ENCODE peak calls at places on chromosomes 1 and 21, in nine cellular contexts. S, W, V, I, A, L, M, O and Q are unnamed samples.

GRCh38 chr1:33176887-33177286 is 5.0 kb downstream of the TRIM62 start:
- DNase-seq in S (no peak), W (no peak), V (no peak), I (no peak), A (no peak), L (no peak), M (no peak), O (no peak), Q (no peak)

GRCh38 chr1:233654667-233655432 is 40.9 kb downstream of the KCNK1 start:
- DNase-seq in S (no peak), W (no peak), V (no peak), I (no peak), A (no peak), L (no peak), M (no peak), O (no peak), Q (peak; percentile 22)

GRCh38 chr1:186442651-186443114 is 18.2 kb downstream of the PDC start:
- DNase-seq in S (no peak), W (no peak), V (peak; percentile 18), I (no peak), A (no peak), L (no peak), M (no peak), O (peak; percentile 6), Q (peak; percentile 13)

GRCh38 chr21:37463083-37463780 is 96.7 kb downstream of the DYRK1A start:
- DNase-seq in S (no peak), W (peak; percentile 46), V (peak; percentile 80), I (peak; percentile 48), A (no peak), L (peak; percentile 7), M (no peak), O (peak; percentile 67), Q (peak; percentile 69)

GRCh38 chr1:9186082-9186859 is 48.3 kb upstream of the H6PD start:
- DNase-seq in S (no peak), W (no peak), V (peak; percentile 87), I (no peak), A (no peak), L (no peak), M (no peak), O (peak; percentile 57), Q (no peak)

GRCh38 chr1:24417681-24418080 is 2.1 kb downstream of the NIPAL3 start:
- DNase-seq in S (peak; percentile 57), W (no peak), V (peak; percentile 65), I (no peak), A (no peak), L (no peak), M (no peak), O (no peak), Q (peak; percentile 68)

GRCh38 chr1:169694304-169694703 is 17.1 kb downstream of the SELL start:
- DNase-seq in S (no peak), W (no peak), V (no peak), I (no peak), A (no peak), L (peak; percentile 61), M (peak; percentile 21), O (no peak), Q (peak; percentile 50)

GRCh38 chr1:157968951-157969350 is 24.5 kb upstream of the KIRREL1 start:
- DNase-seq in S (no peak), W (no peak), V (peak; percentile 95), I (no peak), A (no peak), L (no peak), M (no peak), O (peak; percentile 99), Q (peak; percentile 86)

GRCh38 chr1:188070848-188071247 is 1242.1 kb downstream of the PLA2G4A start:
- DNase-seq in S (no peak), W (no peak), V (no peak), I (no peak), A (no peak), L (no peak), M (no peak), O (no peak), Q (no peak)

GRCh38 chr1:231171623-231172197 is 9.9 kb downstream of the TRIM67 start:
- DNase-seq in S (peak; percentile 45), W (no peak), V (no peak), I (no peak), A (no peak), L (no peak), M (no peak), O (peak; percentile 8), Q (no peak)

GRCh38 chr1:224923726-224924125 is 5.7 kb upstream of the DNAH14 start:
- DNase-seq in S (no peak), W (peak; percentile 37), V (no peak), I (no peak), A (no peak), L (no peak), M (no peak), O (no peak), Q (no peak)

GRCh38 chr1:1666526-1666925 is 7.7 kb upstream of the CDK11B start:
- DNase-seq in S (no peak), W (no peak), V (no peak), I (no peak), A (no peak), L (no peak), M (no peak), O (no peak), Q (no peak)

GRCh38 chr1:223227031-223227430 is 84.0 kb upstream of the TLR5 start:
- DNase-seq in S (no peak), W (no peak), V (no peak), I (no peak), A (no peak), L (no peak), M (no peak), O (no peak), Q (no peak)

GRCh38 chr1:33147997-33148314 is 33.9 kb downstream of the TRIM62 start:
- DNase-seq in S (no peak), W (no peak), V (peak; percentile 59), I (no peak), A (no peak), L (no peak), M (no peak), O (peak; percentile 63), Q (peak; percentile 28)

GRCh38 chr1:45340816-45341215 is 576 bp upstream of the MUTYH start:
- DNase-seq in S (no peak), W (no peak), V (no peak), I (no peak), A (no peak), L (no peak), M (no peak), O (no peak), Q (peak; percentile 11)

GRCh38 chr21:21860888-21861287 is 862.7 kb downstream of the NCAM2 start:
- DNase-seq in S (no peak), W (no peak), V (peak; percentile 40), I (no peak), A (no peak), L (peak; percentile 3), M (no peak), O (peak; percentile 34), Q (no peak)

GRCh38 chr1:209413062-209413461 is 170.5 kb upstream of the CAMK1G start:
- DNase-seq in S (no peak), W (no peak), V (no peak), I (no peak), A (no peak), L (no peak), M (no peak), O (no peak), Q (no peak)

GRCh38 chr1:115299266-115299665 is 38.8 kb downstream of the NGF start:
- DNase-seq in S (no peak), W (no peak), V (no peak), I (no peak), A (no peak), L (no peak), M (no peak), O (no peak), Q (peak; percentile 68)

GRCh38 chr1:154861607-154862094 is 8.4 kb downstream of the KCNN3 start:
- DNase-seq in S (no peak), W (no peak), V (peak; percentile 71), I (no peak), A (no peak), L (no peak), M (no peak), O (peak; percentile 31), Q (no peak)

GRCh38 chr1:21334214-21335087 is 44.2 kb upstream of the ECE1 start:
- DNase-seq in S (peak; percentile 84), W (peak; percentile 78), V (peak; percentile 86), I (no peak), A (peak; percentile 60), L (peak; percentile 84), M (peak; percentile 70), O (peak; percentile 91), Q (peak; percentile 93)

GRCh38 chr1:210332719-210333398 is 4.2 kb downstream of the HHAT start:
- DNase-seq in S (peak; percentile 37), W (no peak), V (no peak), I (no peak), A (no peak), L (no peak), M (peak; percentile 32), O (peak; percentile 36), Q (peak; percentile 48)

GRCh38 chr1:21308330-21308729 is 18.1 kb upstream of the ECE1 start:
- DNase-seq in S (no peak), W (no peak), V (no peak), I (no peak), A (no peak), L (no peak), M (no peak), O (no peak), Q (no peak)

GRCh38 chr1:58477390-58477789 is 69.1 kb downstream of the OMA1 start:
- DNase-seq in S (no peak), W (no peak), V (no peak), I (no peak), A (no peak), L (no peak), M (no peak), O (no peak), Q (peak; percentile 32)

GRCh38 chr1:54965624-54966340 is 14.6 kb upstream of the TMEM61 start:
- DNase-seq in S (peak; percentile 67), W (peak; percentile 48), V (peak; percentile 45), I (no peak), A (no peak), L (peak; percentile 21), M (no peak), O (peak; percentile 65), Q (no peak)

GRCh38 chr1:181558416-181558815 is 75.1 kb downstream of the CACNA1E start:
- DNase-seq in S (no peak), W (no peak), V (no peak), I (no peak), A (no peak), L (no peak), M (no peak), O (no peak), Q (no peak)

GRCh38 chr21:44892536-44893277 is 19.2 kb upstream of the PTTG1IP start:
- DNase-seq in S (peak; percentile 21), W (peak; percentile 29), V (peak; percentile 19), I (no peak), A (peak; percentile 67), L (peak; percentile 39), M (peak; percentile 80), O (peak; percentile 47), Q (no peak)

GRCh38 chr1:210597555-210598134 is 268.9 kb downstream of the HHAT start:
- DNase-seq in S (no peak), W (peak; percentile 71), V (peak; percentile 96), I (no peak), A (no peak), L (no peak), M (no peak), O (peak; percentile 91), Q (peak; percentile 98)

GRCh38 chr1:163730366-163730765 is 408.6 kb downstream of the NUF2 start:
- DNase-seq in S (no peak), W (no peak), V (no peak), I (no peak), A (no peak), L (no peak), M (no peak), O (peak; percentile 25), Q (no peak)

GRCh38 chr1:110829955-110830553 is 42.9 kb upstream of the CD53 start:
- DNase-seq in S (no peak), W (no peak), V (peak; percentile 17), I (peak; percentile 32), A (no peak), L (peak; percentile 2), M (no peak), O (peak; percentile 28), Q (peak; percentile 30)

GRCh38 chr1:101238681-101239094 is 1.9 kb downstream of the S1PR1 start:
- DNase-seq in S (no peak), W (peak; percentile 71), V (peak; percentile 91), I (peak; percentile 52), A (peak; percentile 91), L (peak; percentile 38), M (peak; percentile 86), O (peak; percentile 93), Q (peak; percentile 82)